ENCODE peak calls at places on chromosomes 1 and 21, in nine cellular contexts. J, O, W, U, Q, D, M, C and X are unnamed samples.

GRCh38 chr1:25437672-25438071 is 7.0 kb downstream of the MACO1 start:
- DNase-seq in D (no peak), C (no peak), U (no peak), O (no peak), Q (no peak), J (no peak), W (no peak), M (no peak), X (no peak)

GRCh38 chr1:158972841-158973240 is 36.9 kb upstream of the IFI16 start:
- DNase-seq in J (peak; percentile 5), C (peak; percentile 41), Q (peak; percentile 20), U (no peak), O (no peak), W (no peak), M (no peak), D (no peak), X (peak; percentile 40)

GRCh38 chr21:21232320-21232719 is 234.1 kb downstream of the NCAM2 start:
- DNase-seq in U (no peak), M (peak; percentile 3), J (peak; percentile 69), C (peak; percentile 35), O (peak; percentile 53), W (peak; percentile 43), Q (peak; percentile 72), D (no peak), X (peak; percentile 53)

GRCh38 chr1:224245188-224245587 is 62.1 kb downstream of the DEGS1 start:
- DNase-seq in W (no peak), D (peak; percentile 32), Q (peak; percentile 30), J (peak; percentile 17), U (peak; percentile 23), C (no peak), O (no peak), M (no peak), X (no peak)

GRCh38 chr1:197423006-197423405 is 155.0 kb downstream of the CRB1 start:
- DNase-seq in M (peak; percentile 70), O (peak; percentile 37), D (no peak), U (no peak), Q (peak; percentile 36), W (peak; percentile 58), J (peak; percentile 69), C (no peak), X (peak; percentile 78)

GRCh38 chr1:247953409-247953808 is 4.8 kb downstream of the OR2L8 start:
- DNase-seq in M (no peak), D (no peak), U (no peak), Q (no peak), J (no peak), W (no peak), O (no peak), C (no peak), X (no peak)

GRCh38 chr1:27672750-27673112 is 739 bp upstream of the IFI6 start:
- DNase-seq in O (no peak), J (peak; percentile 52), W (peak; percentile 38), C (no peak), M (no peak), Q (peak; percentile 53), D (no peak), U (no peak), X (no peak)

GRCh38 chr1:9537863-9538668 is 1.2 kb upstream of the SLC25A33 start:
- DNase-seq in M (no peak), O (no peak), U (peak; percentile 61), C (no peak), W (no peak), Q (no peak), D (no peak), J (no peak), X (no peak)

GRCh38 chr1:226656601-226657277 is 82.3 kb downstream of the ITPKB start:
- DNase-seq in M (no peak), D (no peak), U (no peak), O (peak; percentile 67), W (peak; percentile 55), J (peak; percentile 99), C (no peak), Q (peak; percentile 91), X (peak; percentile 98)

GRCh38 chr1:58590019-58590418 is 13.0 kb upstream of the TACSTD2 start:
- DNase-seq in J (no peak), D (no peak), W (no peak), C (no peak), U (no peak), Q (no peak), M (no peak), O (no peak), X (no peak)

GRCh38 chr1:32179443-32180185 is at the start of gene TXLNA:
- DNase-seq in C (peak; percentile 94), M (peak; percentile 51), O (peak; percentile 43), W (peak; percentile 89), U (peak; percentile 92), Q (peak; percentile 93), D (peak; percentile 98), J (peak; percentile 88), X (peak; percentile 92)

GRCh38 chr1:67674260-67675011 is 10.6 kb upstream of the GADD45A start:
- DNase-seq in O (no peak), C (no peak), U (peak; percentile 30), D (no peak), W (no peak), Q (peak; percentile 52), M (no peak), J (peak; percentile 82), X (no peak)

GRCh38 chr1:156815307-156815826 is 1.3 kb downstream of the SH2D2A start:
- DNase-seq in J (peak; percentile 95), W (peak; percentile 77), M (peak; percentile 66), Q (peak; percentile 87), C (no peak), O (no peak), D (no peak), U (no peak), X (peak; percentile 85)

DNA sequence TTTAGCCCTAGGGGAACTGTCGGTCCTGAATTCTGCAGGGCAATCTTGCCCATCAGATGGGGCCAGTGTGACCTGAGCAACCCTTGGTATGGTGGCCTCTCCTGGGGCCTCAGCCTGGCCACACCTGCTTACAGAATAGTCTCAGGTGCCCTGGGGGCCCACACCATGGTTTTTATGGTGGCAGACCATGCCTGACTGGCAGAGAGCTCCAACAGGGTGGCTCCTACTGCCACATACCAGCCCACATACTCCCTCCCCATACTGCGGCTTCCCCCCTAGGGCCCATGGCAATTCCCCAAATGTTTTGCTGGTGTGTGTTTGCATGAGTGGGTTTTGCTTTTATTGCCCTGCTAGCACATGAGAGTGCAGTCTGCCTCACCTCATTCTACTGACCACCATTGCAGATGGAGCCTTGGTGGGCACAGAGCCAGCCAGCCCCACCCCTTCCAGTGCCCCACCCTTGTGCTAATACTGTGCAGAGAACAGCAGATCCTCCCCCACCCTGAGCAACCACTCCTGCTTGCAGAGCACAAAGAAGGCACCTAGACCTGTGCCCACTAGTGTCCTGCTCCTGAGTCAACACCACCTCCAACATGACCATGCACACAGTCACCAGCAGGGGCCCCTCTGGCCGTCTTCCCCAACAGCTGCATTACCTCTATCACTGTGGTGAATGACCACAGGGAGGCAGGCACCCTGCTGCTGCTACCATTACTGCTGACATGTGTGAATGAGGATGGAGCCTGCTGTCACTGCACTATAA is 86.8 kb downstream of the GDAP2 start:
- DNase-seq in D (no peak), Q (no peak), M (no peak), U (no peak), O (no peak), J (peak; percentile 20), W (no peak), C (no peak), X (no peak)
- TF ChIP-seq CTCF in D (no peak), Q (peak; percentile 20), M (no peak), U (no peak), O (no peak), J (no peak), W (peak; percentile 54), C (no peak), X (no peak)

GRCh38 chr1:219833214-219833816 is 95.0 kb downstream of the SLC30A10 start:
- DNase-seq in Q (no peak), U (no peak), M (no peak), O (no peak), W (no peak), D (no peak), J (no peak), C (no peak), X (no peak)

GRCh38 chr1:219837994-219838294 is 90.4 kb downstream of the SLC30A10 start:
- DNase-seq in W (no peak), M (no peak), C (no peak), D (no peak), O (no peak), J (no peak), Q (no peak), U (no peak), X (no peak)

GRCh38 chr1:219834247-219834917 is 94.0 kb downstream of the SLC30A10 start:
- DNase-seq in D (no peak), U (no peak), J (no peak), C (no peak), W (no peak), Q (no peak), M (no peak), O (no peak), X (no peak)

GRCh38 chr1:219837274-219837993 is 90.9 kb downstream of the SLC30A10 start:
- DNase-seq in W (peak; percentile 22), M (no peak), J (peak; percentile 63), Q (peak; percentile 69), U (no peak), C (peak; percentile 75), D (peak; percentile 47), O (peak; percentile 63), X (peak; percentile 85)
- TF ChIP-seq CTCF in W (peak; percentile 69), M (peak; percentile 56), J (peak; percentile 60), Q (peak; percentile 51), U (no peak), C (peak; percentile 59), D (peak; percentile 28), O (peak; percentile 68), X (peak; percentile 85)

GRCh38 chr1:23745515-23745914 is 2.2 kb downstream of the ELOA start:
- DNase-seq in Q (peak; percentile 61), U (no peak), D (peak; percentile 77), O (no peak), J (peak; percentile 59), C (no peak), W (peak; percentile 42), M (no peak), X (peak; percentile 52)
- TF ChIP-seq CTCF in Q (peak; percentile 45), U (no peak), D (peak; percentile 25), O (peak; percentile 41), J (peak; percentile 40), C (peak; percentile 50), W (peak; percentile 72), M (peak; percentile 43), X (peak; percentile 28)

GRCh38 chr1:20578062-20578461 is 10.8 kb upstream of the CDA start:
- DNase-seq in W (no peak), M (no peak), U (no peak), Q (peak; percentile 50), O (no peak), C (no peak), J (no peak), D (no peak), X (no peak)

GRCh38 chr1:20574686-20575543 is 14.0 kb upstream of the CDA start:
- DNase-seq in M (no peak), O (peak; percentile 18), D (peak; percentile 87), Q (peak; percentile 91), U (peak; percentile 55), W (peak; percentile 64), J (peak; percentile 81), C (peak; percentile 80), X (peak; percentile 91)

GRCh38 chr1:20573987-20574386 is 14.9 kb upstream of the CDA start:
- DNase-seq in O (no peak), W (no peak), C (no peak), U (no peak), D (no peak), Q (no peak), M (no peak), J (no peak), X (no peak)

GRCh38 chr1:20578721-20579380 is 10.0 kb upstream of the CDA start:
- DNase-seq in U (no peak), O (no peak), J (peak; percentile 73), D (no peak), M (no peak), Q (peak; percentile 47), W (peak; percentile 37), C (no peak), X (no peak)

GRCh38 chr1:20575544-20576056 is 13.3 kb upstream of the CDA start:
- DNase-seq in W (no peak), U (no peak), O (no peak), D (no peak), M (no peak), J (no peak), Q (no peak), C (no peak), X (no peak)
- TF ChIP-seq CTCF in W (no peak), U (peak; percentile 1), O (no peak), D (no peak), M (no peak), J (no peak), Q (no peak), C (no peak), X (no peak)